ENCODE peak calls at places on chromosomes 16 and 17, in five cellular contexts. K is transverse colon, R is HL-60, G is suprapubic skin, J is breast epithelium. B is an unnamed sample.

GRCh38 chr17:8887834-8888703 is 20.6 kb upstream of the PIK3R6 start:
- DNase-seq in K (no peak), R (no peak), G (no peak), J (no peak), B (no peak)

GRCh38 chr16:68760671-68761275 is 23.7 kb downstream of the CDH1 start:
- DNase-seq in K (peak), R (no peak), G (no peak), J (no peak), B (no peak)

GRCh38 chr16:53089434-53090270 is 34.9 kb downstream of the CHD9 start:
- DNase-seq in K (no peak), R (no peak), G (no peak), J (no peak), B (no peak)

GRCh38 chr16:57764341-57765159 is 29.0 kb downstream of the KATNB1 start:
- DNase-seq in K (no peak), R (peak), G (no peak), J (no peak), B (no peak)

GRCh38 chr16:65658339-65659275 is 536.7 kb upstream of the CDH11 start:
- DNase-seq in K (no peak), R (no peak), G (no peak), J (no peak), B (no peak)

GRCh38 chr17:77746391-77746790 is 212.1 kb upstream of the TNRC6C start:
- DNase-seq in K (no peak), R (no peak), G (peak), J (no peak), B (peak)

GRCh38 chr17:386145-386876 is 33.7 kb upstream of the RPH3AL start:
- DNase-seq in K (peak), R (no peak), G (peak), J (peak), B (peak)

GRCh38 chr17:63276376-63276775 is 169.7 kb downstream of the CYB561 start:
- DNase-seq in K (no peak), R (no peak), G (no peak), J (no peak), B (no peak)

GRCh38 chr16:50747206-50747956 is 5.5 kb downstream of the CYLD start:
- DNase-seq in K (no peak), R (no peak), G (no peak), J (no peak), B (no peak)

GRCh38 chr16:57622361-57623250 is 5.8 kb upstream of the ADGRG1 start:
- DNase-seq in K (no peak), R (no peak), G (no peak), J (peak), B (peak)

DNA sequence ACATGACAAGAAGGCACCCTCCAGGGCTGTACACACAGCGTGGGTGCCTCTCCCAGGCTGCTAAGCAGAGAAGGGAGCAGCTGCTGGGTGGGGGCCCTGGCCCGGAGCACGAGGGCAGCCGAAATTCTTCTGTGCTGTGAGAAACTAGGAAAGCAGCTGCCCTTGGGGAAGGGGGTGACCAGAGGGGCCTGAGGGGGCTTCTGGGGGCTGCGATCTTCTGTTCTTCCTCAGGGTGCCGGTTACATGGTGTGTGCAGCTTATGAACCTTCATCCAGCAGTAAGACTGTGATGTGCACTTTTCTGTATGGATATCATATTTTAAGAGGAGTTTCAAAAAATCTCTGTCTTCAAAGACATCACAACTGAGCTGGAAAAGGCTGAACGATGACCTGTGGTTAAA is 43.2 kb upstream of the METRNL start:
- DNase-seq in K (no peak), R (no peak), G (no peak), J (no peak), B (no peak)
- H3K4me3 ChIP-seq in K (no peak), R (no peak), G (no peak), J (no peak), B (no peak)

GRCh38 chr16:48864055-48864454 is 254.1 kb upstream of the N4BP1 start:
- DNase-seq in K (no peak), R (no peak), G (no peak), J (no peak), B (no peak)
- TF ChIP-seq CTCF in K (no peak), R (no peak), G (no peak), J (no peak), B (no peak)

GRCh38 chr17:61467416-61468262 is 15.4 kb downstream of the TBX4 start:
- DNase-seq in K (peak), R (no peak), G (no peak), J (peak), B (peak)
- TF ChIP-seq POLR2AphosphoS5 in K (no peak), R (no peak), G (no peak), J (no peak), B (no peak)

DNA sequence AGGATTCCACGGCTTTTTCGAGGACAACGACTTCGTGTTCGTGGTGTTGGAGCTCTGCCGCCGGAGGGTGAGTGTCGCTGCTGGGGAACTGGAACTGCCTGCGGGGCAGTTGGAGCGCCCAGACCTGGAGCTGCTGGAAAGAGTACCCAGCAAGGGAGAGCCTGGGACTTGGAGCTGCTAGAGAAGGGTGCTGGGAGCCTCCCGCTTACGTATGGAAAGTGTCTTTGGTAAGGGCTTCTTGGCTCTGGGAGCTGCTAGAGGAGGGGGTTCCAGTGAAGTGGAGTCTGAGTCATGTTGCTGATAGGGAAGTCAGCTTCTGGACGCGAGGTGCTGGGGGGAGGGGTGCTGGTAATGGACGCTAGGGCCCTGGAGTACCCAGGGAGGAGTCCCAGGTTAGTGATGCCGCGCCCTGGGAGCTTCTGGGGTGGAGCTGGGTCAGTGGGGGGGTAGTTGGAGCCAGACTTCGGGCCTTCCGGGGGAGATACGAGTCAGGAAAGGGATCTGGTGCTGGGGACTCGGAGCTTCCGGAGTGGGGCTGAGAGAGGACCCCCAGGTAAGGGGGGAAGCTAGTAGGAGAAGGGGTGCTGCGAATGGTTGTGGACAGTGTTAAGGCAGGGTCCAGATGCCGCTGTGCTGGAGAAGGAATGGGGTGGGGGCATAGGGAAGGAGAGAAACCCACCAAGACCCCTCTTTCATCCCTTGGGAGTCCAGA is 741 bp downstream of the PLK1 start:
- DNase-seq in K (peak), R (peak), G (no peak), J (no peak), B (peak)
- H3K4me3 ChIP-seq in K (peak), R (peak), G (peak), J (peak), B (peak)

DNA sequence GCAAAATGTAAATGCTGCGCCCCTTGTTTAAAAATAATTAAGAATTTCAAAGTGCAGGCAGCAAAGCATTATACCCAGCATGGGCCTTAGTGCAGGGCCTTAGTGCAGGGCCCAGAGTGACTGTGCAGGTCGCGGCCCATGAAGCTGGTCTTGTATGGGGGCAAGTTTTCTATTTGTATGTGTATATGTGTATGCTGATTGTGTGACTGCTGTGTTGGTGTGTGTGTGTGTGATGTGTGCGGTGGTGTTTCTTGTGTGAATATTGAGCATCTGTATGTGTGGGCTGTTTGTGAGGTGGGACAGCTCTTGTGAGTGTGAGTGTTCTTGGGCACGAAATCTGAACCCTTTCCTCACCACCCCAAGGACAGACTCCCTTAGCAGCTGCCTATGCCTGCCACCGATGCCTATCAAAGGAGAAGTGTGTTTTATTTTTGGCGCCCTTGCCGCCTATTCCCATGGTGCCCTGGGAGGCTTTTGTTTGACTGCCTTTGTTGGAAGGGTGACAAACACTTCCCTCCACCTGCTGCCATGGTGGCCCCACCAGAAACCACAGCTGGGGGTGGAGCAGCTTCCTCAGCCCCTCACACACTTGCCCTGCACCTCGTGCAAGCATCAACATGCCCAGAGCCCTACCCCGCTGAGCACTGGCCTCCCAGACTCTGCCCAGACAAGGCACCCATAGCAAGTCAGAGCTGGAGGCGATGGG is 18.0 kb downstream of the CCR7 start:
- DNase-seq in K (peak), R (no peak), G (peak), J (no peak), B (peak)
- TF ChIP-seq CTCF in K (no peak), R (no peak), G (no peak), J (no peak), B (no peak)

DNA sequence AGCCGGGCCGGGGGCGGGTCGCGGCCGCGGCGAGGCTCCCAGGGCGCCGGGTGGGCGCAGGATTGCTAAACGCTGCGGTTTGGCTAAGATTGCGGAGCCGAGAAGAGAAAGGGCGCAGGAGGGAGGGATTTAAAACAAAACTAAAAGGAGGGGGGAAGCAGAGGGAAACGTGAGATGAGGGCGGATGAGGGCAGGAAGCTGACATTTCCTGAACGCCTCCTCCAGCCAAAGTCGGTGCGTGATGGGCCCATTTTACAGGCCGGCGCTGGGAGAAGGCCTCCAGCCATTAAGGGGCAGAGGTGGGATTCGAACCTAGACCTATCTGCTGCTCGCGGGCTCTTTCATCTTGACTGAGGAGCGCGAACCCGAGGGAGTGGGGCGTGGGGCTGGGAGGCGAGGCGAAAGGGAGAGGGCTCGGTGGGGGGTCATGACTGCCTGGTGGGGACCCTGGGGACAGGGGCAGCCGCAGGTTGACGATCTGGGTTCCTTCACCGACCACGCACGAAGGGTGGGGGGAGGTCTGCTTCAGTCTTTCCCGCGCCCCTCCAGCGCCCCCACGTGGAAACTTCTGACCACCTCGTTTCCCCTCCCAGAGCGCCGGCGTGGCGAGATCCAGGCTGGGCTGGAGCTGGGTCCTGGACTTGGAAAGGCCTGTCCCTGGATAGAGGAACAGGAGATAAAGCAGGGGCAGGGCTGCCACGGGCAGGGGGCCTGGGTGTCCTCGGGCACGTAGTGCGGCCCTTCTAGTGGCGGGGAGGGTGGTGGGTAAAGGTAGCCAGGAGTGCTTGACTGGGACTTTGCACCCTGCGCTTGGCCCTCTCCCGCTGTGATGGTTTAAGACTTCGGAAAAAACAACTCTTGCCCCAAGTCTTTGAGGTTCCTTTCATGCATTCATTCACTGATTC is 3.8 kb upstream of the TAC4 start:
- DNase-seq in K (peak), R (peak), G (peak), J (peak), B (peak)
- TF ChIP-seq POLR2AphosphoS5 in K (no peak), R (no peak), G (no peak), J (no peak), B (peak)

DNA sequence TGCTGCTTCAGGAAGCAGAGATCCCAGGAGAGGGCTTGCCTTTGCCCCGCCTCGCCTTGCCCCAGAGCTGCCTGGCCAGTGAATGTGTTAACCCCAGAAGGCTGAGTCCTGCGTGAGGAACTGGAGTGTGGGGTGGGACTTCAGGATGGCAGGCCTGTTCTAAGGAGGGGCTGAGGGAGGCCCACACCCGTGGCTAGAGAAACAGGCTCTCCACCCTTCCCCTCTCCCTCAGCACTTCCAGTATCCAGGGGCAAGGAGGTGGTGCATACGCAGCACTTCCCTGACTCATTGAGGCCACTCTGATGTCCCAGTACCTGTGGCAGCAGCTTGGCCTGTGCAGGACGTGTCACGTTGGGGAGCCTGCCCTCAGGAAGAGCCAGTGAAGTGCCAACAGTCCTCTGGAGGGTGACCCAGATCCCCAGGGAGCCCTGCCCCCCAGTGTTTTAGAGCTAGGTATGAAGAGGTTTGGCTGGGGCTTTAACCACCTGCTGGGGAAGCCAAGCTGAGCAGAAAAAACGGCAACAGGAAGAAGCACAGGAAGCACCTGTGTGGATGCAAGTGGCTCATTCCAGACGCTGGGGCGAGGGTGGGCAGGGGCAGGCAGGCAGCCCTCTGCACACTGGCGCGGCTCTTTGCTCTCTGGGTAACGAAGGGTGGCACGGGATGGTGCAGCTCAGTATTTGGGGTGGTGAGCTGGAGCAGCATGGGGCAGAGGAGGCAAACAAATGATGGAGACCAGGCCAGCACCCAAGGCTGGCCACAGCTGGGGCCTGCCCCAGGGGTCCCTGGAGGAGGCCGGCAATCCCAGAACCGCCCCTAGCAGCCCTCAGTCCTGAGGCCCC is 14.7 kb upstream of the CTCF start:
- DNase-seq in K (peak), R (no peak), G (no peak), J (no peak), B (peak)
- H3K4me3 ChIP-seq in K (no peak), R (no peak), G (no peak), J (no peak), B (peak)

DNA sequence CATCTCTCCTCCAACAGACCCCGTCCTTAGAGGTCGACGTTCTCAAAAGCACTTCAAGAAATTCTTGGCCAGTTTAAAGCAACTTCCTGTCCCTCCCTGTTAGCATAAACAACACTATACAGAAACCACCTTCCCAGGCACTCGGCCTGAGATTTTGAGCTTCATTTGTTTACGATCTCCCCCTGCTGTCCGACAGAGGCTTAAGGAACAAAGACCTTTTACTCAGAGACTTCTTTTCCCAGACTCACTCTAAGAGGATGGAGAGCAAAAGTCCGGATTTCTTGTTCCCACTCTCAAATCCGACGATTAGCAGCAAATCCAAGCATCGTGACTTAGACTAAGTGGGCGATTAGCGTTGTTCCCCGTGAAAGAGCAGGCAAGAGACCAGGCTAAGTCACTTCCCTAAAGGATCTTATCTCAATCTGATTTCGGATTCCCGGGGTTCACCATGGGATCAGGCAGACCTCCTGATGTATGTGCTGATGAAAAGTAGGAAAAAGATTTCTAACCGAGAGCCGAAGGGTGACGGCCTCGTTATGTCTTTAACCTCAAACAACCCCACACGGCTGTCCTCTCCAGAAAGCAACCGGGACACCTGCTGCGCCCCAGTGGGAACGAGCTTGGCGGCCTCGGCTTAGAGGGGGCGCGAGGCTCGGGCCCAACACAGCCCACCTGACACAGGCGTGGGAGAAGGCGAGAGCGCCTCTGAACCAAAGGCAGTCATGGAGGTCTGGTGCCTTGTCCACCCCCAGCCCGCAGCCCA is 591 bp downstream of the INPP5K start:
- DNase-seq in K (peak), R (no peak), G (no peak), J (no peak), B (no peak)
- TF ChIP-seq CTCF in K (peak), R (no peak), G (peak), J (peak), B (peak)

DNA sequence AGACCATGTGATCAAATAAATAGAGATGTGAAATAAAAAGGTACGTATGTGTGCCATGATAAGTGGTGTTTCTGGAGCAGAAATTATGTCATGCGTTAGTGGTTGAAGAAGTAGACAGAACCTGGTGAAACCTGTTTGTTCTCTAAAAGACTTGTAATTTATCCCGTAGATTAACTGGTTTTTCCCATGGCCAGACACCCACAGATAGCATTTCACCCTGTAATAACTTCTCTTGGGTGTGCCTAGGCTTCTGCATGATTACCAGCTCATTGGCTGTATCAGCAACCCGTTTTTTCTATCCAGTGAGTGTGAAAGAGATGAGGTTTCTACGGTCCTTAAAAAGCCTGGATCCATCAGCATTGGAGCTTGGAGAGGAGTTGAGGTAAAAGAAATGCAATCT is 471.3 kb downstream of the NPIPA7 start:
- DNase-seq in K (no peak), R (no peak), G (no peak), J (no peak), B (no peak)
- TF ChIP-seq POLR2AphosphoS5 in K (no peak), R (no peak), G (no peak), J (no peak), B (no peak)

B was measured in spleen.